ENCODE peak calls at places on chromosome 5, in eight cellular contexts. One of them, this sample, is unnamed.

GRCh38 chr5:95842955-95843544 is 20.5 kb upstream of the GLRX start:
- DNase-seq in nephron progenitor cell: no peak
- DNase-seq in CD14-positive monocyte: peak; percentile 94
- DNase-seq in right lobe of liver: peak; percentile 82
- DNase-seq in endothelial cell: peak; percentile 44
- DNase-seq in uterus: no peak
- DNase-seq in foreskin fibroblast: no peak
- DNase-seq in pancreas: no peak
- DNase-seq in this sample: no peak

GRCh38 chr5:77168187-77168883 is 42.1 kb upstream of the PDE8B start:
- DNase-seq in nephron progenitor cell: no peak
- DNase-seq in right lobe of liver: peak; percentile 65
- DNase-seq in CD14-positive monocyte: no peak
- DNase-seq in foreskin fibroblast: peak; percentile 57
- DNase-seq in endothelial cell: no peak
- DNase-seq in pancreas: peak; percentile 58
- DNase-seq in uterus: peak; percentile 75
- DNase-seq in this sample: no peak

GRCh38 chr5:164672931-164673694 is 1167.7 kb downstream of the MAT2B start:
- DNase-seq in pancreas: no peak
- DNase-seq in right lobe of liver: no peak
- DNase-seq in endothelial cell: no peak
- DNase-seq in foreskin fibroblast: no peak
- DNase-seq in CD14-positive monocyte: no peak
- DNase-seq in uterus: no peak
- DNase-seq in nephron progenitor cell: no peak
- DNase-seq in this sample: no peak

GRCh38 chr5:127666043-127666716 is 17.3 kb downstream of the CTXN3 start:
- DNase-seq in right lobe of liver: no peak
- DNase-seq in endothelial cell: no peak
- DNase-seq in nephron progenitor cell: no peak
- DNase-seq in CD14-positive monocyte: no peak
- DNase-seq in pancreas: no peak
- DNase-seq in foreskin fibroblast: no peak
- DNase-seq in uterus: no peak
- DNase-seq in this sample: no peak

GRCh38 chr5:33734541-33734940 is 157.2 kb downstream of the ADAMTS12 start:
- DNase-seq in pancreas: no peak
- DNase-seq in endothelial cell: no peak
- DNase-seq in uterus: peak; percentile 24
- DNase-seq in CD14-positive monocyte: no peak
- DNase-seq in foreskin fibroblast: no peak
- DNase-seq in right lobe of liver: no peak
- DNase-seq in nephron progenitor cell: peak; percentile 27
- DNase-seq in this sample: no peak

GRCh38 chr5:11525020-11525419 is 379.2 kb downstream of the CTNND2 start:
- DNase-seq in right lobe of liver: no peak
- DNase-seq in foreskin fibroblast: no peak
- DNase-seq in pancreas: no peak
- DNase-seq in nephron progenitor cell: no peak
- DNase-seq in CD14-positive monocyte: no peak
- DNase-seq in endothelial cell: no peak
- DNase-seq in uterus: no peak
- DNase-seq in this sample: no peak

GRCh38 chr5:22699319-22699718 is 153.8 kb downstream of the CDH12 start:
- DNase-seq in pancreas: no peak
- DNase-seq in endothelial cell: no peak
- DNase-seq in foreskin fibroblast: no peak
- DNase-seq in uterus: no peak
- DNase-seq in CD14-positive monocyte: no peak
- DNase-seq in nephron progenitor cell: no peak
- DNase-seq in right lobe of liver: no peak
- DNase-seq in this sample: no peak

GRCh38 chr5:72612810-72613209 is 105.6 kb upstream of the ZNF366 start:
- DNase-seq in pancreas: no peak
- DNase-seq in nephron progenitor cell: no peak
- DNase-seq in uterus: no peak
- DNase-seq in right lobe of liver: no peak
- DNase-seq in endothelial cell: no peak
- DNase-seq in foreskin fibroblast: no peak
- DNase-seq in CD14-positive monocyte: no peak
- DNase-seq in this sample: no peak

GRCh38 chr5:148998174-148998797 is 64.6 kb downstream of the SH3TC2 start:
- DNase-seq in CD14-positive monocyte: no peak
- DNase-seq in pancreas: peak; percentile 48
- DNase-seq in endothelial cell: peak; percentile 39
- DNase-seq in foreskin fibroblast: no peak
- DNase-seq in right lobe of liver: no peak
- DNase-seq in nephron progenitor cell: no peak
- DNase-seq in uterus: no peak
- DNase-seq in this sample: no peak

GRCh38 chr5:13472834-13473233 is 471.7 kb downstream of the DNAH5 start:
- DNase-seq in pancreas: no peak
- DNase-seq in right lobe of liver: no peak
- DNase-seq in endothelial cell: no peak
- DNase-seq in nephron progenitor cell: no peak
- DNase-seq in foreskin fibroblast: no peak
- DNase-seq in uterus: no peak
- DNase-seq in CD14-positive monocyte: no peak
- DNase-seq in this sample: no peak

GRCh38 chr5:173326501-173326960 is 1.7 kb downstream of the STC2 start:
- DNase-seq in CD14-positive monocyte: no peak
- DNase-seq in nephron progenitor cell: no peak
- DNase-seq in endothelial cell: no peak
- DNase-seq in uterus: no peak
- DNase-seq in right lobe of liver: no peak
- DNase-seq in foreskin fibroblast: peak; percentile 88
- DNase-seq in pancreas: no peak
- DNase-seq in this sample: no peak

GRCh38 chr5:78805474-78806124 is 157.0 kb upstream of the LHFPL2 start:
- DNase-seq in nephron progenitor cell: no peak
- DNase-seq in pancreas: no peak
- DNase-seq in endothelial cell: no peak
- DNase-seq in foreskin fibroblast: no peak
- DNase-seq in uterus: no peak
- DNase-seq in right lobe of liver: no peak
- DNase-seq in CD14-positive monocyte: no peak
- DNase-seq in this sample: no peak

GRCh38 chr5:32027093-32027716 is 146.9 kb downstream of the GOLPH3 start:
- DNase-seq in foreskin fibroblast: no peak
- DNase-seq in nephron progenitor cell: no peak
- DNase-seq in right lobe of liver: no peak
- DNase-seq in uterus: no peak
- DNase-seq in pancreas: no peak
- DNase-seq in CD14-positive monocyte: no peak
- DNase-seq in endothelial cell: no peak
- DNase-seq in this sample: no peak

GRCh38 chr5:5886812-5887486 is 464.5 kb downstream of the ICE1 start:
- DNase-seq in right lobe of liver: peak; percentile 63
- DNase-seq in endothelial cell: peak; percentile 76
- DNase-seq in foreskin fibroblast: no peak
- DNase-seq in nephron progenitor cell: peak; percentile 58
- DNase-seq in CD14-positive monocyte: no peak
- DNase-seq in uterus: no peak
- DNase-seq in pancreas: peak; percentile 50
- DNase-seq in this sample: no peak

GRCh38 chr5:95281211-95281610 is 3.7 kb downstream of the MCTP1 start:
- DNase-seq in CD14-positive monocyte: no peak
- DNase-seq in foreskin fibroblast: no peak
- DNase-seq in right lobe of liver: no peak
- DNase-seq in endothelial cell: no peak
- DNase-seq in pancreas: no peak
- DNase-seq in uterus: no peak
- DNase-seq in nephron progenitor cell: no peak
- DNase-seq in this sample: no peak

GRCh38 chr5:3899093-3899492 is 303.5 kb downstream of the IRX1 start:
- DNase-seq in CD14-positive monocyte: no peak
- DNase-seq in pancreas: no peak
- DNase-seq in endothelial cell: no peak
- DNase-seq in uterus: no peak
- DNase-seq in right lobe of liver: no peak
- DNase-seq in nephron progenitor cell: no peak
- DNase-seq in foreskin fibroblast: no peak
- DNase-seq in this sample: no peak

GRCh38 chr5:96562614-96563013 is 99.6 kb upstream of the CAST start:
- DNase-seq in nephron progenitor cell: no peak
- DNase-seq in foreskin fibroblast: peak; percentile 55
- DNase-seq in right lobe of liver: no peak
- DNase-seq in endothelial cell: no peak
- DNase-seq in CD14-positive monocyte: no peak
- DNase-seq in pancreas: no peak
- DNase-seq in uterus: no peak
- DNase-seq in this sample: no peak

GRCh38 chr5:38535281-38535750 is 21.1 kb downstream of the LIFR start:
- DNase-seq in CD14-positive monocyte: no peak
- DNase-seq in endothelial cell: no peak
- DNase-seq in right lobe of liver: no peak
- DNase-seq in nephron progenitor cell: no peak
- DNase-seq in uterus: no peak
- DNase-seq in pancreas: no peak
- DNase-seq in foreskin fibroblast: no peak
- DNase-seq in this sample: no peak

GRCh38 chr5:139397921-139398320 is 3.0 kb upstream of the PROB1 start:
- DNase-seq in uterus: no peak
- DNase-seq in right lobe of liver: no peak
- DNase-seq in nephron progenitor cell: no peak
- DNase-seq in CD14-positive monocyte: no peak
- DNase-seq in pancreas: peak; percentile 6
- DNase-seq in foreskin fibroblast: no peak
- DNase-seq in endothelial cell: no peak
- DNase-seq in this sample: no peak

GRCh38 chr5:149387982-149388381 is 8.9 kb upstream of the IL17B start:
- DNase-seq in CD14-positive monocyte: no peak
- DNase-seq in pancreas: no peak
- DNase-seq in endothelial cell: no peak
- DNase-seq in nephron progenitor cell: no peak
- DNase-seq in right lobe of liver: no peak
- DNase-seq in uterus: peak; percentile 80
- DNase-seq in foreskin fibroblast: peak; percentile 82
- DNase-seq in this sample: no peak

GRCh38 chr5:158739941-158740340 is 359.8 kb downstream of the EBF1 start:
- DNase-seq in right lobe of liver: no peak
- DNase-seq in uterus: peak; percentile 68
- DNase-seq in nephron progenitor cell: no peak
- DNase-seq in pancreas: no peak
- DNase-seq in foreskin fibroblast: no peak
- DNase-seq in endothelial cell: no peak
- DNase-seq in CD14-positive monocyte: no peak
- DNase-seq in this sample: no peak
- TF ChIP-seq CTCF in right lobe of liver: peak; percentile 30
- TF ChIP-seq CTCF in uterus: peak; percentile 49
- TF ChIP-seq CTCF in nephron progenitor cell: no peak
- TF ChIP-seq CTCF in pancreas: no peak
- TF ChIP-seq CTCF in foreskin fibroblast: no peak
- TF ChIP-seq CTCF in endothelial cell: no peak
- TF ChIP-seq CTCF in CD14-positive monocyte: no peak
- TF ChIP-seq CTCF in this sample: peak; percentile 25

DNA sequence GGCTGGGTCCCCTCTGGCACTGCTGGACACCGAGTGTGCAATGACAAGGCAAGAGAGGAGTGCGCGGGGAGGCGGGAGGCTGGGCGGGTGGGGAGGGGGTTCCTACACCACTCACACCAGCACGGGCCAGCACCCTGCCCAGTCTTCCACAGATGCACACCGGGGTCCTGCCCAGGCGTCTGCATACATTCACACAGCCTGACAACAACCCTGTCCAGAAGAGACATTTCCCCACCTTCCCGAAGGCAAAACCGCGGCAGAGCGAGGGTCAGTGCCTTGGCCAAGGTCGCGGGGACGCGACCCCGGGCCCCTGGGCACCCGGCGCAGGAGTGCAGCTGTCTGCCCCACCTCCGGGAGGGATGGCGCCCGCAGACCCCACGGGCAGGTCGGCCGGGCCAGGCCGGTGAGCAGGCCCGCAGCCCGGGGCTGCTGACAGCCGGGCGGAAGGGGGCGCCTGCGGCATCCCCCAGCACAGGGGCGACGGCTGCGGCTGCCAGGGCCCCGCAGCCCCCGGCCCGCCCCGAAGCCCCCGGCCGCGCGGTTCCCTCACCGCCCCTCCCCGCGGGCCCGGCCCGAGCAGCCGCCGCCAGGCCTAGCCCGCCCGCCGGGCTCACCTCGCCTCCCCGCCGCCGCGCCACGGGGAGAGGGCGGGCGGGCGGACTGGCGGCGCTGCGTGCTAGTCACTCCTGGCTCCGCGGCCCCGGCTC is 496 bp downstream of the MAPK9 start:
- DNase-seq in pancreas: peak; percentile 43
- DNase-seq in uterus: peak; percentile 30
- DNase-seq in CD14-positive monocyte: no peak
- DNase-seq in endothelial cell: peak; percentile 44
- DNase-seq in right lobe of liver: no peak
- DNase-seq in nephron progenitor cell: peak; percentile 34
- DNase-seq in foreskin fibroblast: no peak
- DNase-seq in this sample: no peak
- TF ChIP-seq CTCF in pancreas: no peak
- TF ChIP-seq CTCF in uterus: no peak
- TF ChIP-seq CTCF in CD14-positive monocyte: peak; percentile 8
- TF ChIP-seq CTCF in endothelial cell: no peak
- TF ChIP-seq CTCF in right lobe of liver: peak; percentile 35
- TF ChIP-seq CTCF in nephron progenitor cell: no peak
- TF ChIP-seq CTCF in foreskin fibroblast: peak; percentile 14
- TF ChIP-seq CTCF in this sample: peak; percentile 60

GRCh38 chr5:156834916-156835315 is 15.2 kb upstream of the PPP1R2B start:
- DNase-seq in pancreas: no peak
- DNase-seq in right lobe of liver: no peak
- DNase-seq in nephron progenitor cell: no peak
- DNase-seq in uterus: no peak
- DNase-seq in foreskin fibroblast: no peak
- DNase-seq in CD14-positive monocyte: no peak
- DNase-seq in endothelial cell: no peak
- DNase-seq in this sample: no peak

GRCh38 chr5:156841737-156842136 is 8.4 kb upstream of the PPP1R2B start:
- DNase-seq in CD14-positive monocyte: no peak
- DNase-seq in right lobe of liver: no peak
- DNase-seq in nephron progenitor cell: no peak
- DNase-seq in pancreas: no peak
- DNase-seq in uterus: no peak
- DNase-seq in endothelial cell: no peak
- DNase-seq in foreskin fibroblast: no peak
- DNase-seq in this sample: no peak

GRCh38 chr5:156838966-156839365 is 11.1 kb upstream of the PPP1R2B start:
- DNase-seq in uterus: no peak
- DNase-seq in nephron progenitor cell: no peak
- DNase-seq in right lobe of liver: no peak
- DNase-seq in pancreas: no peak
- DNase-seq in CD14-positive monocyte: no peak
- DNase-seq in foreskin fibroblast: no peak
- DNase-seq in endothelial cell: no peak
- DNase-seq in this sample: no peak

GRCh38 chr5:156835905-156836304 is 14.2 kb upstream of the PPP1R2B start:
- DNase-seq in foreskin fibroblast: no peak
- DNase-seq in uterus: no peak
- DNase-seq in nephron progenitor cell: no peak
- DNase-seq in CD14-positive monocyte: no peak
- DNase-seq in pancreas: no peak
- DNase-seq in right lobe of liver: no peak
- DNase-seq in endothelial cell: no peak
- DNase-seq in this sample: no peak
- TF ChIP-seq CTCF in foreskin fibroblast: no peak
- TF ChIP-seq CTCF in uterus: no peak
- TF ChIP-seq CTCF in nephron progenitor cell: no peak
- TF ChIP-seq CTCF in CD14-positive monocyte: peak; percentile 17
- TF ChIP-seq CTCF in pancreas: no peak
- TF ChIP-seq CTCF in right lobe of liver: peak; percentile 23
- TF ChIP-seq CTCF in endothelial cell: peak; percentile 51
- TF ChIP-seq CTCF in this sample: peak; percentile 42

GRCh38 chr5:169548315-169548714 is 35.3 kb upstream of the SPDL1 start:
- DNase-seq in CD14-positive monocyte: no peak
- DNase-seq in nephron progenitor cell: no peak
- DNase-seq in foreskin fibroblast: peak; percentile 45
- DNase-seq in right lobe of liver: no peak
- DNase-seq in uterus: no peak
- DNase-seq in pancreas: no peak
- DNase-seq in endothelial cell: no peak
- DNase-seq in this sample: no peak
- TF ChIP-seq CTCF in CD14-positive monocyte: no peak
- TF ChIP-seq CTCF in nephron progenitor cell: peak; percentile 54
- TF ChIP-seq CTCF in foreskin fibroblast: peak; percentile 56
- TF ChIP-seq CTCF in right lobe of liver: peak; percentile 54
- TF ChIP-seq CTCF in uterus: peak; percentile 30
- TF ChIP-seq CTCF in pancreas: no peak
- TF ChIP-seq CTCF in endothelial cell: peak; percentile 28
- TF ChIP-seq CTCF in this sample: peak; percentile 88